ENCODE peak calls at places on chromosomes 12 and 14, in five cellular contexts. D, J, Z, S and N are unnamed samples.

GRCh38 chr14:67579040-67579439 is 21.0 kb downstream of the PIGH start:
- DNase-seq in D (no peak), J (no peak), Z (no peak), S (no peak), N (no peak)

GRCh38 chr12:43294147-43294546 is 257.9 kb downstream of the ADAMTS20 start:
- DNase-seq in D (no peak), J (no peak), Z (no peak), S (no peak), N (no peak)

GRCh38 chr12:104356231-104357115 is 52.9 kb downstream of the EID3 start:
- DNase-seq in D (no peak), J (no peak), Z (no peak), S (no peak), N (no peak)

GRCh38 chr12:121871501-121871900 is 12.8 kb upstream of the HPD start:
- DNase-seq in D (no peak), J (no peak), Z (no peak), S (no peak), N (no peak)

GRCh38 chr12:3975652-3976051 is 102.5 kb upstream of the PARP11 start:
- DNase-seq in D (no peak), J (no peak), Z (no peak), S (no peak), N (no peak)

GRCh38 chr14:23237772-23238594 is at the start of gene RNF212B:
- DNase-seq in D (peak), J (peak), Z (peak), S (peak), N (peak)

GRCh38 chr12:56521590-56522371 is at the start of gene RBMS2:
- DNase-seq in D (no peak), J (peak), Z (peak), S (peak), N (peak)

GRCh38 chr12:13000935-13001724 is 1.1 kb upstream of the HEBP1 start:
- DNase-seq in D (peak), J (peak), Z (peak), S (peak), N (peak)

GRCh38 chr14:101130861-101131260 is 227.3 kb upstream of the RTL1 start:
- DNase-seq in D (no peak), J (no peak), Z (no peak), S (no peak), N (no peak)

GRCh38 chr12:70907412-70907811 is 13.1 kb downstream of the PTPRR start:
- DNase-seq in D (no peak), J (no peak), Z (no peak), S (no peak), N (no peak)

GRCh38 chr14:22882529-22883190 is 362 bp upstream of the REM2 start:
- DNase-seq in D (no peak), J (peak), Z (peak), S (no peak), N (peak)

GRCh38 chr12:122980192-122981035 is at the start of gene ARL6IP4:
- DNase-seq in D (peak), J (peak), Z (peak), S (peak), N (peak)

GRCh38 chr12:43104524-43104923 is 447.5 kb downstream of the ADAMTS20 start:
- DNase-seq in D (no peak), J (no peak), Z (peak), S (no peak), N (peak)

GRCh38 chr14:22549981-22550670 is 38.9 kb downstream of the DAD1 start:
- DNase-seq in D (peak), J (no peak), Z (peak), S (no peak), N (no peak)

GRCh38 chr14:88895116-88895515 is 70.7 kb downstream of the TTC8 start:
- DNase-seq in D (no peak), J (no peak), Z (peak), S (no peak), N (no peak)

GRCh38 chr14:55581011-55581806 is 1.2 kb downstream of the KTN1 start:
- DNase-seq in D (no peak), J (peak), Z (peak), S (peak), N (peak)

GRCh38 chr14:22977684-22978486 is 4.5 kb downstream of the AJUBA start:
- DNase-seq in D (no peak), J (no peak), Z (peak), S (peak), N (no peak)

GRCh38 chr14:68703093-68703492 is 89.8 kb downstream of the ZFP36L1 start:
- DNase-seq in D (no peak), J (no peak), Z (peak), S (no peak), N (no peak)

GRCh38 chr12:128687851-128688250 is 135.9 kb downstream of the SLC15A4 start:
- DNase-seq in D (no peak), J (no peak), Z (no peak), S (no peak), N (peak)

GRCh38 chr14:47044841-47045240 is 393.3 kb upstream of the RPL10L start:
- DNase-seq in D (no peak), J (peak), Z (no peak), S (no peak), N (no peak)

GRCh38 chr12:89544027-89544426 is 18.2 kb upstream of the POC1B start:
- DNase-seq in D (no peak), J (no peak), Z (no peak), S (no peak), N (no peak)

GRCh38 chr14:74326369-74327152 is 21.7 kb upstream of the VRTN start:
- DNase-seq in D (no peak), J (no peak), Z (no peak), S (no peak), N (no peak)

GRCh38 chr14:64611358-64612020 is 61.7 kb downstream of the PPP1R36 start:
- DNase-seq in D (no peak), J (no peak), Z (peak), S (no peak), N (no peak)

GRCh38 chr14:78164226-78164853 is 5.8 kb upstream of the NRXN3 start:
- DNase-seq in D (no peak), J (no peak), Z (no peak), S (no peak), N (no peak)